ENCODE peak calls at places on chromosomes 13 and 19, in ten cellular contexts. One of them, this sample, is unnamed.

GRCh38 chr13:98839826-98840769 is 87.6 kb upstream of the SLC15A1 start:
- DNase-seq in tibial nerve: peak; percentile 47
- DNase-seq in IMR-90: peak; percentile 47
- DNase-seq in ovary: peak; percentile 29
- DNase-seq in stomach: peak; percentile 62
- DNase-seq in uterus: peak; percentile 38
- DNase-seq in breast epithelium: no peak
- DNase-seq in HCT116: peak; percentile 35
- DNase-seq in esophagus squamous epithelium: no peak
- DNase-seq in Peyer's patch: peak; percentile 70
- DNase-seq in this sample: peak; percentile 60

GRCh38 chr13:97392020-97392419 is 41.9 kb upstream of the RAP2A start:
- DNase-seq in tibial nerve: no peak
- DNase-seq in IMR-90: no peak
- DNase-seq in ovary: no peak
- DNase-seq in stomach: no peak
- DNase-seq in uterus: no peak
- DNase-seq in breast epithelium: no peak
- DNase-seq in HCT116: no peak
- DNase-seq in esophagus squamous epithelium: no peak
- DNase-seq in Peyer's patch: no peak
- DNase-seq in this sample: no peak

GRCh38 chr13:99347335-99347878 is 40.2 kb upstream of the GPR183 start:
- DNase-seq in tibial nerve: no peak
- DNase-seq in IMR-90: no peak
- DNase-seq in ovary: no peak
- DNase-seq in stomach: no peak
- DNase-seq in uterus: no peak
- DNase-seq in breast epithelium: no peak
- DNase-seq in HCT116: no peak
- DNase-seq in esophagus squamous epithelium: no peak
- DNase-seq in Peyer's patch: no peak
- DNase-seq in this sample: no peak

GRCh38 chr19:35107541-35107939 is 8.1 kb upstream of the FXYD3 start:
- DNase-seq in tibial nerve: peak; percentile 51
- DNase-seq in IMR-90: no peak
- DNase-seq in ovary: no peak
- DNase-seq in stomach: peak; percentile 72
- DNase-seq in uterus: no peak
- DNase-seq in breast epithelium: peak; percentile 92
- DNase-seq in HCT116: peak; percentile 78
- DNase-seq in esophagus squamous epithelium: no peak
- DNase-seq in Peyer's patch: no peak
- DNase-seq in this sample: peak; percentile 30

GRCh38 chr13:99218126-99218525 is 17.5 kb downstream of the UBAC2 start:
- DNase-seq in tibial nerve: no peak
- DNase-seq in IMR-90: no peak
- DNase-seq in ovary: no peak
- DNase-seq in stomach: no peak
- DNase-seq in uterus: no peak
- DNase-seq in breast epithelium: no peak
- DNase-seq in HCT116: no peak
- DNase-seq in esophagus squamous epithelium: no peak
- DNase-seq in Peyer's patch: no peak
- DNase-seq in this sample: no peak

GRCh38 chr19:3692141-3693029 is 7.9 kb downstream of the PIP5K1C start:
- DNase-seq in tibial nerve: no peak
- DNase-seq in IMR-90: no peak
- DNase-seq in ovary: no peak
- DNase-seq in stomach: no peak
- DNase-seq in uterus: no peak
- DNase-seq in breast epithelium: no peak
- DNase-seq in HCT116: no peak
- DNase-seq in esophagus squamous epithelium: no peak
- DNase-seq in Peyer's patch: peak; percentile 67
- DNase-seq in this sample: no peak

GRCh38 chr13:30418075-30418715 is 4.1 kb upstream of the UBE2L5 start:
- DNase-seq in tibial nerve: no peak
- DNase-seq in IMR-90: no peak
- DNase-seq in ovary: no peak
- DNase-seq in stomach: no peak
- DNase-seq in uterus: no peak
- DNase-seq in breast epithelium: no peak
- DNase-seq in HCT116: no peak
- DNase-seq in esophagus squamous epithelium: no peak
- DNase-seq in Peyer's patch: no peak
- DNase-seq in this sample: no peak

GRCh38 chr19:51460164-51460992 is 2.1 kb upstream of the SIGLEC8 start:
- DNase-seq in tibial nerve: no peak
- DNase-seq in IMR-90: peak; percentile 7
- DNase-seq in ovary: no peak
- DNase-seq in stomach: peak; percentile 20
- DNase-seq in uterus: no peak
- DNase-seq in breast epithelium: no peak
- DNase-seq in HCT116: no peak
- DNase-seq in esophagus squamous epithelium: no peak
- DNase-seq in Peyer's patch: no peak
- DNase-seq in this sample: no peak

GRCh38 chr13:100694722-100695644 is 20.4 kb upstream of the TMTC4 start:
- DNase-seq in tibial nerve: no peak
- DNase-seq in IMR-90: peak; percentile 38
- DNase-seq in ovary: no peak
- DNase-seq in stomach: peak; percentile 53
- DNase-seq in uterus: no peak
- DNase-seq in breast epithelium: no peak
- DNase-seq in HCT116: peak; percentile 60
- DNase-seq in esophagus squamous epithelium: no peak
- DNase-seq in Peyer's patch: no peak
- DNase-seq in this sample: peak; percentile 32

GRCh38 chr19:17448190-17448967 is at the start of gene TMEM221:
- DNase-seq in tibial nerve: peak; percentile 24
- DNase-seq in IMR-90: no peak
- DNase-seq in ovary: peak; percentile 74
- DNase-seq in stomach: peak; percentile 47
- DNase-seq in uterus: peak; percentile 76
- DNase-seq in breast epithelium: no peak
- DNase-seq in HCT116: no peak
- DNase-seq in esophagus squamous epithelium: no peak
- DNase-seq in Peyer's patch: peak; percentile 57
- DNase-seq in this sample: peak; percentile 52
- TF ChIP-seq POLR2A in tibial nerve: no peak
- TF ChIP-seq POLR2A in IMR-90: no peak
- TF ChIP-seq POLR2A in ovary: no peak
- TF ChIP-seq POLR2A in stomach: no peak
- TF ChIP-seq POLR2A in uterus: no peak
- TF ChIP-seq POLR2A in breast epithelium: no peak
- TF ChIP-seq POLR2A in HCT116: peak; percentile 31
- TF ChIP-seq POLR2A in esophagus squamous epithelium: no peak
- TF ChIP-seq POLR2A in Peyer's patch: no peak
- TF ChIP-seq POLR2A in this sample: no peak

GRCh38 chr13:33676045-33676699 is 141.8 kb upstream of the RFC3 start:
- DNase-seq in tibial nerve: no peak
- DNase-seq in IMR-90: no peak
- DNase-seq in ovary: no peak
- DNase-seq in stomach: peak; percentile 44
- DNase-seq in uterus: no peak
- DNase-seq in breast epithelium: no peak
- DNase-seq in HCT116: no peak
- DNase-seq in esophagus squamous epithelium: no peak
- DNase-seq in Peyer's patch: no peak
- DNase-seq in this sample: peak; percentile 74
- TF ChIP-seq POLR2A in tibial nerve: no peak
- TF ChIP-seq POLR2A in IMR-90: no peak
- TF ChIP-seq POLR2A in ovary: no peak
- TF ChIP-seq POLR2A in stomach: no peak
- TF ChIP-seq POLR2A in uterus: no peak
- TF ChIP-seq POLR2A in breast epithelium: no peak
- TF ChIP-seq POLR2A in HCT116: no peak
- TF ChIP-seq POLR2A in esophagus squamous epithelium: no peak
- TF ChIP-seq POLR2A in Peyer's patch: no peak
- TF ChIP-seq POLR2A in this sample: peak; percentile 72

GRCh38 chr19:18571564-18572344 is at the start of gene UBA52:
- DNase-seq in tibial nerve: peak; percentile 96
- DNase-seq in IMR-90: peak; percentile 96
- DNase-seq in ovary: peak; percentile 97
- DNase-seq in stomach: peak; percentile 99
- DNase-seq in uterus: peak; percentile 99
- DNase-seq in breast epithelium: peak; percentile 98
- DNase-seq in HCT116: peak; percentile 96
- DNase-seq in esophagus squamous epithelium: peak; percentile 86
- DNase-seq in Peyer's patch: peak; percentile 100
- DNase-seq in this sample: peak; percentile 99
- TF ChIP-seq POLR2A in tibial nerve: peak; percentile 63
- TF ChIP-seq POLR2A in IMR-90: peak; percentile 96
- TF ChIP-seq POLR2A in ovary: peak; percentile 96
- TF ChIP-seq POLR2A in stomach: peak; percentile 50
- TF ChIP-seq POLR2A in uterus: peak; percentile 95
- TF ChIP-seq POLR2A in breast epithelium: peak; percentile 68
- TF ChIP-seq POLR2A in HCT116: peak; percentile 90
- TF ChIP-seq POLR2A in esophagus squamous epithelium: no peak
- TF ChIP-seq POLR2A in Peyer's patch: peak; percentile 84
- TF ChIP-seq POLR2A in this sample: peak; percentile 68

DNA sequence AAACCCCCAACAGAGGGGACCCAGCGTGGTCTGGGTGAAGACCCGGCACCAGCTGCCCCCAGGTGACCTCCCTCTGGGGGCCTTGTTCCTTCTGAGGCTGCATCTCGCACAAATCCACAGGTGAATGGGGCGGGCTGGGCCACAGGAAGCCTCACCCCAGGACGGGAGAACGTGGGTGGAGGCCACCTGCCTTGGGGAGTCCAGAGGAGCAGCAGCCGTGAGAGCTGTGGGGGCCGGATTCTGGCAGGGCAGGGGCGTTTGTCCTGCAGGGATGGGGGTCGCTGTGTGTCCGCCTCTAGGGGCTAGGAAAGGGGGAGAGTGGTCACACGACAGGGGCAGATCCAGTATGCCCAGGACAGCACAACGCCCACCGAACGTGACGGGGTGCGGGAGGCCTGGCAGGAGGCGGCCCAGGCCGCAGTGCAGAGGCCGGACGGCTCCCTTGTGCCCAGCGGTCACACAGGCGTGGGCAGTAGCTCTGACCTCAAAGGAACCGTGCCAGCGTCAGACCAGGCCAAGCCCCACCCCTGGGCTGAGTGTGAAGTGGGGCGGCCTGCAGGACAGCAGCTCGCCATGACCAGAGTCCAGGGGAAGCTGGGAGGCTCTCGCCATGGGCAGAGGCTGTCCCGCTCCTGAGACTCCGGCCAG is 6.6 kb downstream of the POLR2E start:
- DNase-seq in tibial nerve: no peak
- DNase-seq in IMR-90: no peak
- DNase-seq in ovary: no peak
- DNase-seq in stomach: peak; percentile 47
- DNase-seq in uterus: no peak
- DNase-seq in breast epithelium: no peak
- DNase-seq in HCT116: no peak
- DNase-seq in esophagus squamous epithelium: no peak
- DNase-seq in Peyer's patch: no peak
- DNase-seq in this sample: peak; percentile 37
- TF ChIP-seq POLR2A in tibial nerve: no peak
- TF ChIP-seq POLR2A in IMR-90: no peak
- TF ChIP-seq POLR2A in ovary: no peak
- TF ChIP-seq POLR2A in stomach: no peak
- TF ChIP-seq POLR2A in uterus: no peak
- TF ChIP-seq POLR2A in breast epithelium: no peak
- TF ChIP-seq POLR2A in HCT116: no peak
- TF ChIP-seq POLR2A in esophagus squamous epithelium: no peak
- TF ChIP-seq POLR2A in Peyer's patch: no peak
- TF ChIP-seq POLR2A in this sample: no peak